ENCODE peak calls at places on chromosomes 12 and 14, in five cellular contexts. S is NCI-H510A treated with DMSO at 0.1 percent for 48 hours, A is cerebellum, W is pancreas, X is MCF 10A. D is an unnamed sample.

GRCh38 chr14:58027904-58028303 is 124.1 kb downstream of the ARMH4 start:
- DNase-seq in S (no peak), A (no peak), W (no peak), X (no peak), D (no peak)

GRCh38 chr14:40072175-40072574 is 639.9 kb upstream of the FBXO33 start:
- DNase-seq in S (no peak), A (no peak), W (no peak), X (no peak), D (no peak)

GRCh38 chr12:131587565-131587964 is 123.3 kb upstream of the SFSWAP start:
- DNase-seq in S (no peak), A (no peak), W (no peak), X (no peak), D (no peak)

GRCh38 chr12:106171117-106171750 is 32.5 kb upstream of the NUAK1 start:
- DNase-seq in S (no peak), A (no peak), W (no peak), X (no peak), D (no peak)

GRCh38 chr14:80150301-80150700 is 61.0 kb downstream of the DIO2 start:
- DNase-seq in S (no peak), A (no peak), W (no peak), X (no peak), D (no peak)

GRCh38 chr14:61537567-61538463 is 157.5 kb upstream of the HIF1A start:
- DNase-seq in S (peak), A (no peak), W (peak), X (peak), D (peak)

GRCh38 chr12:563250-563781 is 99.9 kb downstream of the NINJ2 start:
- DNase-seq in S (no peak), A (no peak), W (no peak), X (no peak), D (peak)

GRCh38 chr12:41629606-41630005 is 441.5 kb downstream of the PDZRN4 start:
- DNase-seq in S (no peak), A (no peak), W (no peak), X (no peak), D (no peak)

GRCh38 chr14:91996951-91997371 is 42.9 kb downstream of the TRIP11 start:
- DNase-seq in S (peak), A (peak), W (no peak), X (peak), D (no peak)

GRCh38 chr12:116278667-116279066 is 1.2 kb upstream of the MED13L start:
- DNase-seq in S (no peak), A (no peak), W (no peak), X (no peak), D (no peak)

GRCh38 chr14:77253333-77254190 is 17.4 kb downstream of the NGB start:
- DNase-seq in S (no peak), A (no peak), W (no peak), X (no peak), D (no peak)

GRCh38 chr12:108696111-108696995 is 35.0 kb downstream of the CORO1C start:
- DNase-seq in S (no peak), A (no peak), W (no peak), X (peak), D (no peak)

GRCh38 chr12:76976777-76977465 is 88.4 kb downstream of the E2F7 start:
- DNase-seq in S (no peak), A (no peak), W (no peak), X (peak), D (no peak)

D was measured in NK-92 treated with Interleukin-12 subunit alpha and Interleukin-12 subunit beta, amount 100 ng/mL, for 24 hours.